ENCODE peak calls at places on chromosome 3, in five cellular contexts. B is activated effector memory CD4-positive, alpha-beta T cell treated with anti-CD3 and anti-CD28 coated beads, Interleukin-2, amount 50 U/mL, for 16 hours; C is HTR-8/SVneo; M is right lobe of liver; T is stimulated activated CD8-positive, alpha-beta memory T cell treated with anti-CD3 and anti-CD28 coated beads, Interleukin-4, amount 100 ng/mL, for 4 hours. V is an unnamed sample.

GRCh38 chr3:46959169-46959515 is 17.4 kb downstream of the CCDC12 start:
- DNase-seq in C (no peak), M (no peak), T (no peak), B (peak; percentile 75), V (peak; percentile 39)

GRCh38 chr3:127036209-127037020 is 53.5 kb downstream of the PLXNA1 start:
- DNase-seq in M (peak; percentile 21), B (peak; percentile 57), C (no peak), T (no peak), V (no peak)

GRCh38 chr3:59895972-59896371 is 846.1 kb upstream of the CFAP20DC start:
- DNase-seq in T (no peak), M (no peak), B (no peak), C (no peak), V (no peak)

GRCh38 chr3:30933478-30934207 is 39.2 kb upstream of the GADL1 start:
- DNase-seq in T (no peak), C (no peak), M (no peak), B (no peak), V (no peak)

GRCh38 chr3:13703071-13703470 is 154.1 kb downstream of the FBLN2 start:
- DNase-seq in T (no peak), B (peak; percentile 13), M (no peak), C (no peak), V (no peak)

GRCh38 chr3:98617841-98618240 is 24.4 kb upstream of the CPOX start:
- DNase-seq in M (no peak), T (no peak), C (no peak), B (no peak), V (no peak)

GRCh38 chr3:30530084-30530483 is 76.3 kb upstream of the TGFBR2 start:
- DNase-seq in M (no peak), T (no peak), B (no peak), C (no peak), V (no peak)

GRCh38 chr3:19213608-19214220 is 65.4 kb downstream of the KCNH8 start:
- DNase-seq in C (no peak), T (no peak), B (no peak), M (no peak), V (no peak)

GRCh38 chr3:95758707-95759106 is 1055.7 kb upstream of the EPHA6 start:
- DNase-seq in C (no peak), T (no peak), B (no peak), M (no peak), V (no peak)

GRCh38 chr3:197216169-197216860 is 82.1 kb downstream of the DLG1 start:
- DNase-seq in B (no peak), C (peak; percentile 37), T (no peak), M (no peak), V (no peak)

GRCh38 chr3:180947761-180948390 is 35.4 kb downstream of the FXR1 start:
- DNase-seq in M (no peak), C (no peak), T (no peak), B (no peak), V (no peak)

GRCh38 chr3:129087138-129087702 is 26.6 kb downstream of the GP9 start:
- DNase-seq in B (no peak), M (no peak), T (no peak), C (no peak), V (no peak)

V was measured in activated CD8-positive, alpha-beta memory T cell treated with anti-CD3 and anti-CD28 coated beads for 4 hours.